ENCODE peak calls at places on chromosomes 12 and 14, in seven cellular contexts. D is HepG2, U is K562, J is sigmoid colon, V is transverse colon, Z is SK-N-SH, M is GM12878. W is an unnamed sample.

GRCh38 chr14:32370720-32371119 is 41.6 kb downstream of the AKAP6 start:
- DNase-seq in D (no peak), U (no peak), J (no peak), V (no peak), Z (no peak), M (no peak), W (no peak)

GRCh38 chr12:32030676-32031075 is 71.5 kb downstream of the RESF1 start:
- DNase-seq in D (no peak), U (no peak), J (no peak), V (no peak), Z (no peak), M (no peak), W (no peak)

GRCh38 chr12:56718167-56718566 is 6.9 kb downstream of the NACA start:
- DNase-seq in D (no peak), U (peak; percentile 40), J (no peak), V (no peak), Z (no peak), M (no peak), W (no peak)

GRCh38 chr14:100640481-100641273 is 53.5 kb upstream of the BEGAIN start:
- DNase-seq in D (no peak), U (no peak), J (no peak), V (peak; percentile 57), Z (no peak), M (peak; percentile 37), W (no peak)

GRCh38 chr14:32545858-32546210 is 216.7 kb downstream of the AKAP6 start:
- DNase-seq in D (no peak), U (no peak), J (no peak), V (no peak), Z (no peak), M (no peak), W (no peak)

GRCh38 chr14:102314242-102315011 is 5.1 kb upstream of the ZNF839 start:
- DNase-seq in D (peak; percentile 53), U (peak; percentile 73), J (peak; percentile 93), V (peak; percentile 89), Z (peak; percentile 89), M (no peak), W (peak; percentile 92)

GRCh38 chr12:110917467-110917866 is 2.9 kb downstream of the MYL2 start:
- DNase-seq in D (peak; percentile 35), U (no peak), J (no peak), V (no peak), Z (no peak), M (no peak), W (no peak)

GRCh38 chr14:35883677-35884293 is 57.6 kb downstream of the BRMS1L start:
- DNase-seq in D (peak; percentile 50), U (no peak), J (no peak), V (peak; percentile 29), Z (peak; percentile 37), M (no peak), W (no peak)

GRCh38 chr12:115963030-115963480 is 314.4 kb downstream of the MED13L start:
- DNase-seq in D (no peak), U (no peak), J (no peak), V (no peak), Z (no peak), M (no peak), W (no peak)

GRCh38 chr14:20627337-20628032 is 14.0 kb downstream of the OR6S1 start:
- DNase-seq in D (no peak), U (no peak), J (no peak), V (no peak), Z (no peak), M (no peak), W (no peak)

GRCh38 chr14:96203635-96204034 is 1.0 kb upstream of the BDKRB2 start:
- DNase-seq in D (no peak), U (no peak), J (no peak), V (no peak), Z (no peak), M (no peak), W (no peak)

GRCh38 chr14:21915814-21916213 is 242.2 kb upstream of the OR4E1 start:
- DNase-seq in D (peak; percentile 40), U (no peak), J (no peak), V (no peak), Z (no peak), M (no peak), W (no peak)

GRCh38 chr14:70893842-70894237 is 13.4 kb upstream of the PCNX1 start:
- DNase-seq in D (no peak), U (no peak), J (no peak), V (no peak), Z (no peak), M (no peak), W (no peak)

GRCh38 chr14:105495101-105495989 is 4.3 kb downstream of the TEDC1 start:
- DNase-seq in D (no peak), U (no peak), J (peak; percentile 62), V (no peak), Z (no peak), M (no peak), W (peak; percentile 67)

GRCh38 chr12:111864935-111865334 is 22.9 kb downstream of the MAPKAPK5 start:
- DNase-seq in D (no peak), U (no peak), J (no peak), V (no peak), Z (no peak), M (no peak), W (no peak)

GRCh38 chr14:59870277-59871165 is at the start of gene RTN1:
- DNase-seq in D (no peak), U (peak; percentile 6), J (peak; percentile 71), V (peak; percentile 25), Z (peak; percentile 82), M (no peak), W (peak; percentile 79)

GRCh38 chr12:38587594-38587993 is 271.0 kb downstream of the ALG10B start:
- DNase-seq in D (no peak), U (no peak), J (no peak), V (no peak), Z (no peak), M (no peak), W (no peak)

DNA sequence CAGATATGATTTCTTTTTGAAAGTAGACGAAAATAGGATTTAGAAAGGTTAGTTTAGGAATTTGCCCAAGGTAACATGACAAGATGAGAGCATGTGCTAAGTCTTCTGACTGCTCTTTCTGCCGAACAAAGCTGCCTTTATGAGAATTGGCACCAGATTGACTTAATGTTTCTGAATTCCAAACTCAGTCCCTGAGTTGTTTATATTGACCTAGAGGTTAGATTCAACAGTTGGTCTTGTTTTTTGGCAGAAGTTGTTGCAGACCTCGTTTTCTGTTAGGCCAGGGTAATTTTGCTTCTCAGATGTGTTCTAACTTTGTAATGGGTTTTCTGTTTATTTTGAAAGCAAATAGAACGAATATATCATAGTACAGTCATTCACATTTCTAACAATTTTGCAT is 61.5 kb upstream of the LRTM2 start:
- DNase-seq in D (peak; percentile 75), U (no peak), J (no peak), V (no peak), Z (no peak), M (no peak), W (no peak)
- TF ChIP-seq EP300 in D (no peak), U (no peak), J (no peak), V (no peak), Z (no peak), M (no peak), W (no peak)

DNA sequence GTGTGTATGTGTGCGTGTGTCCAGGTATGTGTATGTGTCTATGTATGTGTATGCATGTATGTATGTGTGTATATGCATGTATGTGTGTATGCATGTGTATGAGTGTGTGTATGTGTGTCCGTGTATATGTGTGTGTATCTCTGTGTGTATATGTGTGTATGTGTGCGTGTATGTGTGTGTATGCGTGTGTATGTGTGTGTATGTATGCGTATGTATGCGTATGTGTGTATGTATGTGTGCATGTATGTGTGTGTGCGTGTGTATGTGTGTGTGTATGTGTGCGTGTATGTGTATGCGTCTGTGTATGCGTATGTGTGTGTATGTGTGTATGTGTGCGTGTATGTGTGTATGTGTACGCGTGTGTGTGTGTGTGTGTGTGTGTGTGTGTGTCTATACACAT is 31.6 kb downstream of the CHST11 start:
- DNase-seq in D (no peak), U (no peak), J (no peak), V (no peak), Z (no peak), M (no peak), W (no peak)
- H3K4me1 ChIP-seq in D (peaks cover 8% of the 10 kb centered on the region), U (peaks cover 25% of the 10 kb centered on the region), J (peaks cover 9% of the 10 kb centered on the region), V (peaks cover 8% of the 10 kb centered on the region), Z (no peaks in the 10 kb centered on the region), M (peaks cover 41% of the 10 kb centered on the region), W (peaks cover 9% of the 10 kb centered on the region)

DNA sequence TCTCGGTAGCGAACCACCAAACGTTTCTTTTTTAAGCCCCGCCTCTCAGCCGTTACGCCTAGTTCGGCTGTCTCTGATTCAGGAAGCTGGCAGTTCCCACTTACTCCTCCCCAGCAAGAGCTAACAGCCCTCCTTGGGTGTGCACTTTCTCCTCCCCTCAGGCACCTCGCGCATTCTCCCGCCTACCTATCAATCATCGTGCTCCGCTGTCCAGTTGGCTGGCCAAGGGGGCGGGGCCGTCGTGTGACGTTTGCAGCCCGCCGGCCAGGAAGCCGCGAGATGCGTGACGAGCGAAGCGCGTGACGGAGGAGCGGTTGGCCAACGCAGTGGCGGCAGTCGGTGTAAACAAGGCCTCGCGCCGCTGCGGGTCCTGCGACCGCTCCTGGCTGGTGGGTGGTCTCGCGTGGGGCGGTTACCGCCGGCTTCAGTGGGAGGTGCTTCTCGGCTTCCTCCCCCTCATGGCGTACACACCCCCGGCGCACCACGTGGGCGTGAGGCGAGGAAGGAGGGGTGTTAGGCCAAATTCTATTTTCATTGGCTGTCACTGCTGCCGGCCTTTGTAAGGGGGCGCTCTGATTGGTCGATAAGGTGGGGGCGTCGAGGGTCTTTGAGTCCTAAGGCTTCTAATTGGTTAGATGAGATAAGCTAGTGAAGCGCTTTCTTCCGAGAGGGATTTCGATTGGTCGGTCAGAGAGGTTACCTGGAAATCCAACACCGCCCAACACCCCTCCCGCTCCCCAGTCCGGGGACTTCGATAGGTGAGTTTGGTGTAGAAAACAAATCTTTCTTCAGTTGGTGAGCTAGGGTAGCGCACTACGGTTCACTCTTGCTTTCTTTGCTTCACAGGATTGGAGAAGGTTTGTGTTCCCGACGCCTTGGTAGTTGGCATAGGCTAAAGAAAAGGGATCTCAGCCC is at the start of the genes DCAF11 and NRL:
- DNase-seq in D (peak; percentile 100), U (peak; percentile 88), J (peak; percentile 100), V (peak; percentile 99), Z (peak; percentile 95), M (peak; percentile 99), W (peak; percentile 99)
- TF ChIP-seq CTCF in D (peak; percentile 50), U (no peak), J (no peak), V (no peak), Z (no peak), M (no peak), W (no peak)

GRCh38 chr12:104473374-104473983 is 16.7 kb downstream of the CHST11 start:
- DNase-seq in D (no peak), U (no peak), J (no peak), V (no peak), Z (no peak), M (no peak), W (no peak)
- TF ChIP-seq EP300 in D (no peak), U (no peak), J (no peak), V (no peak), Z (no peak), M (no peak), W (no peak)

W was measured in suprapubic skin.